ENCODE peak calls at places on chromosomes 11 and 22, in seven cellular contexts. P is IMR-90; K is uterus; O is CD8-positive, alpha-beta T cell; Q is upper lobe of right lung; Z is body of pancreas; T is left lung. V is an unnamed sample. For H3K9me3 and H3K36me3, the result is how much of the 10 kb centered on the place peaks cover.

GRCh38 chr11:19225599-19225998 is 15.1 kb downstream of the E2F8 start:
- DNase-seq in P (no peak), K (no peak), O (no peak), Q (no peak), Z (no peak), T (no peak), V (no peak)

GRCh38 chr22:18057568-18058209 is 20.1 kb upstream of the PEX26 start:
- DNase-seq in P (peak), K (peak), O (no peak), Q (peak), Z (peak), T (peak), V (peak)

GRCh38 chr11:12166299-12167092 is 56.1 kb downstream of the MICAL2 start:
- DNase-seq in P (no peak), K (no peak), O (no peak), Q (peak), Z (no peak), T (no peak), V (no peak)

GRCh38 chr11:102494216-102494615 is 36.3 kb downstream of the MMP7 start:
- DNase-seq in P (peak), K (no peak), O (no peak), Q (no peak), Z (no peak), T (no peak), V (no peak)

GRCh38 chr11:59647245-59647965 is 21.4 kb downstream of the PATL1 start:
- DNase-seq in P (no peak), K (no peak), O (no peak), Q (no peak), Z (no peak), T (no peak), V (no peak)

GRCh38 chr11:41431784-41432183 is 27.7 kb downstream of the LRRC4C start:
- DNase-seq in P (no peak), K (no peak), O (no peak), Q (no peak), Z (no peak), T (no peak), V (no peak)

GRCh38 chr11:70415176-70415575 is 16.8 kb downstream of the CTTN start:
- DNase-seq in P (peak), K (no peak), O (no peak), Q (no peak), Z (no peak), T (no peak), V (no peak)

GRCh38 chr11:79062814-79063762 is 377.7 kb downstream of the TENM4 start:
- DNase-seq in P (peak), K (no peak), O (no peak), Q (no peak), Z (peak), T (no peak), V (no peak)

GRCh38 chr11:47607380-47607779 is 13.2 kb upstream of the C1QTNF4 start:
- DNase-seq in P (peak), K (peak), O (no peak), Q (no peak), Z (peak), T (no peak), V (no peak)

GRCh38 chr22:36104435-36104834 is 56.1 kb downstream of the APOL3 start:
- DNase-seq in P (no peak), K (no peak), O (no peak), Q (no peak), Z (no peak), T (no peak), V (no peak)

GRCh38 chr22:50269573-50270301 is 443 bp downstream of the MAPK11 start:
- DNase-seq in P (peak), K (peak), O (no peak), Q (no peak), Z (peak), T (no peak), V (no peak)

GRCh38 chr11:79013509-79013908 is 427.3 kb downstream of the TENM4 start:
- DNase-seq in P (peak), K (no peak), O (no peak), Q (no peak), Z (no peak), T (no peak), V (no peak)

GRCh38 chr22:49995413-49996191 is 17.0 kb downstream of the IL17REL start:
- DNase-seq in P (no peak), K (no peak), O (no peak), Q (peak), Z (no peak), T (no peak), V (no peak)

GRCh38 chr11:111736191-111736590 is 30.0 kb downstream of the PPP2R1B start:
- DNase-seq in P (peak), K (no peak), O (no peak), Q (no peak), Z (no peak), T (no peak), V (no peak)

GRCh38 chr11:114359342-114359741 is 41.0 kb downstream of the C11orf71 start:
- DNase-seq in P (peak), K (no peak), O (no peak), Q (no peak), Z (no peak), T (no peak), V (no peak)

GRCh38 chr22:33806191-33806590 is 114.1 kb downstream of the LARGE1 start:
- DNase-seq in P (peak), K (no peak), O (no peak), Q (no peak), Z (no peak), T (no peak), V (no peak)

GRCh38 chr11:118629761-118630661 is 22.6 kb downstream of the PHLDB1 start:
- DNase-seq in P (no peak), K (no peak), O (no peak), Q (no peak), Z (peak), T (peak), V (no peak)

GRCh38 chr22:37907036-37907954 is 1.2 kb downstream of the MICALL1 start:
- DNase-seq in P (peak), K (no peak), O (no peak), Q (no peak), Z (no peak), T (no peak), V (no peak)

GRCh38 chr22:37309221-37310074 is 27.1 kb downstream of the CYTH4 start:
- DNase-seq in P (no peak), K (no peak), O (peak), Q (peak), Z (no peak), T (no peak), V (no peak)

GRCh38 chr11:16607675-16608644 is 130.5 kb upstream of the C11orf58 start:
- DNase-seq in P (peak), K (no peak), O (no peak), Q (peak), Z (peak), T (peak), V (peak)

GRCh38 chr22:36757608-36758220 is 18.2 kb downstream of the IFT27 start:
- DNase-seq in P (peak), K (peak), O (peak), Q (peak), Z (peak), T (peak), V (peak)

GRCh38 chr22:33792837-33793236 is 127.4 kb downstream of the LARGE1 start:
- DNase-seq in P (no peak), K (peak), O (no peak), Q (no peak), Z (no peak), T (no peak), V (no peak)

GRCh38 chr11:61967924-61968757 is 707 bp upstream of the FTH1 start:
- DNase-seq in P (no peak), K (no peak), O (peak), Q (peak), Z (peak), T (peak), V (peak)

GRCh38 chr11:47923667-47924066 is 56.7 kb upstream of the PTPRJ start:
- DNase-seq in P (peak), K (no peak), O (no peak), Q (no peak), Z (peak), T (peak), V (peak)

GRCh38 chr11:57644748-57645715 is 4.7 kb downstream of the YPEL4 start:
- DNase-seq in P (peak), K (peak), O (peak), Q (peak), Z (peak), T (peak), V (peak)

GRCh38 chr11:83641511-83641910 is 355.3 kb upstream of the CCDC90B start:
- DNase-seq in P (peak), K (peak), O (no peak), Q (no peak), Z (no peak), T (peak), V (no peak)

GRCh38 chr22:30694638-30695350 is at the start of gene OSBP2:
- DNase-seq in P (no peak), K (peak), O (peak), Q (peak), Z (peak), T (peak), V (peak)

GRCh38 chr22:12601870-12602779 is 2925.9 kb upstream of the OR11H1 start:
- DNase-seq in P (no peak), K (no peak), O (no peak), Q (peak), Z (no peak), T (no peak), V (no peak)
- H3K9me3 ChIP-seq in P (under half), K (under half), O (under half), Q (under half), Z (under half), T (half or more), V (under half)

DNA sequence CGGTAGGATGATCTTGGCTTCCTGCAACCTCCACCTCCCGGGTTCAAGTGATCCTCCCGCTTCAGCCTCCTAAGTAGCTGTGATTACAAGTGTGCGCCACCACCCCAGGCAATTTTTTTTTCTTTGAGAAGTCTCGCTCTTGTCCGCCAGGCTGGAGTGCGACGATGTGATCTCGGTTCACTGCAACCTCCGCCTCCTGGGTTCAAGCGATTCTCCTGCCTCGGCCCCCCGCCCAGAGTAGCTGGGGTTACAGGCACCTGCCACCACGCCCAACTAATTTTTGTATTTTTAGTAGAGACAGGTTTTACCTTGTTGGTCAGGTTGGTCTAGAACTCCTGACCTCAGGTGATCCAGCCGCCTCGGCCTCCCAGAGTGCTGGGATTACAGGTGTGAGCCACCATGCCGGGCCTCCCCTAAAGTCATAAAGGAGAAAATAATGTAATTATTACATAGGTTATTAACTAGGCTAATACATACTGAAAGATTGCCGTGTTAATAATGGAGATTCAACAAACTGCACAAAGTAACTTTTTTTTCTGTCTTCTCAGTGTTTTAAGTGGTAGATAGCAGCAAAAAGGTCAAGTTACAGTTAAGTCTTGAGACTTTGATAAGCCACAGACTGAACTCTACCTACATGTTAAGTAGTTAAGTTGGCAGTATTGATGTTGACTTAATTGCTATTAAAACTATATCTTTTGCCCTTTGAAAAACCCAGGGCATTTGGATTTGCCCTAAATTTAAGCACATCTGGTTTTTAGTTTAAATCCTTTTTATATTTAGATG is 3.9 kb downstream of the CAPRIN1 start:
- DNase-seq in P (no peak), K (no peak), O (no peak), Q (no peak), Z (no peak), T (no peak), V (no peak)
- H3K36me3 ChIP-seq in P (under half), K (under half), O (under half), Q (under half), Z (under half), T (under half), V (under half)

DNA sequence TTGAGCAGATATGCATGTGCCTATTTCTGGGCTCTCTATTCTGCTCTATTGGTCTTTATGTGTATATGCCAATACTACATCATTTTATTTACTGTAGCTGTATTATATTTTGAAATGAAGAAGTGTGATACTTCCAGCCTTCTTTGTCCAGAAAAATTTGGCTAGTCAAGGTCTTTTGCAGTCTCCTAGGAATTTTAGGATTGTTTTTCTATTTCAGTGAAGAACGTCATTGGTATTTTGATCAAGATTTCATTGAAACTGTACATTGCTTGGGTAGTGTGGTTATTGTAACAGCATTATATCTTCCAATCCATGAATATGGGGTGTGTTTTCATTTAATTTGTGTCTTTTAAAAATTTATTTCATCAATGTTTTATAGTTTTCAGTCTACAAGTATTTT is 400.3 kb downstream of the AASDHPPT start:
- DNase-seq in P (no peak), K (no peak), O (no peak), Q (no peak), Z (no peak), T (no peak), V (no peak)
- H3K9me3 ChIP-seq in P (under half), K (under half), O (under half), Q (under half), Z (under half), T (under half), V (under half)

GRCh38 chr22:46087816-46088277 is 62.5 kb upstream of the PPARA start:
- DNase-seq in P (peak), K (peak), O (no peak), Q (peak), Z (peak), T (peak), V (peak)
- H3K36me3 ChIP-seq in P (half or more), K (under half), O (under half), Q (half or more), Z (under half), T (half or more), V (under half)

V was measured in adrenal gland.